ENCODE peak calls at places on chromosome 1, in four cellular contexts. Q is activated naive CD4-positive, alpha-beta T cell treated with anti-CD3 and anti-CD28 coated beads, Interleukin-2, amount 50 U/mL, for 16 hours; T is neural crest cell; F is erythroblast. Y is an unnamed sample.

GRCh38 chr1:3077561-3077960 is 8.6 kb downstream of the PRDM16 start:
- DNase-seq in Q (no peak), F (no peak), T (no peak), Y (no peak)

GRCh38 chr1:239288964-239289535 is 97.3 kb upstream of the CHRM3 start:
- DNase-seq in T (no peak), Q (no peak), F (no peak), Y (no peak)

GRCh38 chr1:105172803-105173202 is 1423.1 kb downstream of the AMY1C start:
- DNase-seq in T (no peak), F (no peak), Q (no peak), Y (no peak)

GRCh38 chr1:116232989-116233514 is 121.9 kb downstream of the MAB21L3 start:
- DNase-seq in F (no peak), Q (no peak), T (no peak), Y (no peak)

GRCh38 chr1:201495447-201496295 is 11.3 kb downstream of the CSRP1 start:
- DNase-seq in F (no peak), T (peak), Q (no peak), Y (no peak)

GRCh38 chr1:214004014-214004413 is 16.2 kb downstream of the PROX1 start:
- DNase-seq in Q (no peak), T (no peak), F (no peak), Y (no peak)

GRCh38 chr1:67190410-67190809 is 24.2 kb downstream of the IL23R start:
- DNase-seq in T (no peak), F (no peak), Q (no peak), Y (no peak)

GRCh38 chr1:222331765-222332164 is 216.1 kb downstream of the HHIPL2 start:
- DNase-seq in Q (no peak), T (no peak), F (no peak), Y (no peak)

GRCh38 chr1:43849670-43850069 is 83.9 kb upstream of the ARTN start:
- DNase-seq in Q (no peak), T (no peak), F (no peak), Y (no peak)

GRCh38 chr1:203278087-203278884 is 27.0 kb upstream of the BTG2 start:
- DNase-seq in T (peak), Q (no peak), F (no peak), Y (no peak)

GRCh38 chr1:39453603-39454002 is 37.8 kb upstream of the BMP8A start:
- DNase-seq in Q (no peak), T (no peak), F (no peak), Y (no peak)

GRCh38 chr1:117556976-117557375 is 48.9 kb upstream of the TENT5C start:
- DNase-seq in F (no peak), Q (no peak), T (no peak), Y (no peak)

GRCh38 chr1:205317311-205317917 is 4.1 kb downstream of the NUAK2 start:
- DNase-seq in T (no peak), F (no peak), Q (no peak), Y (peak)